ENCODE peak calls at places on chromosome 14, in eight cellular contexts. One of them, this sample, is unnamed.

GRCh38 chr14:52863339-52863700 is 71.9 kb upstream of the GNPNAT1 start:
- DNase-seq in RKO: no peak
- DNase-seq in GM19239: no peak
- DNase-seq in A172: no peak
- DNase-seq in osteocyte: no peak
- DNase-seq in activated gamma-delta T cell: no peak
- DNase-seq in NCI-H69: no peak
- DNase-seq in brain microvascular endothelial cell: no peak
- DNase-seq in this sample: no peak

GRCh38 chr14:103819503-103820307 is 27.7 kb downstream of the PPP1R13B start:
- DNase-seq in NCI-H69: peak
- DNase-seq in osteocyte: no peak
- DNase-seq in A172: no peak
- DNase-seq in RKO: no peak
- DNase-seq in GM19239: peak
- DNase-seq in activated gamma-delta T cell: no peak
- DNase-seq in brain microvascular endothelial cell: no peak
- DNase-seq in this sample: no peak

GRCh38 chr14:104054222-104054905 is 31.1 kb upstream of the ASPG start:
- DNase-seq in GM19239: no peak
- DNase-seq in brain microvascular endothelial cell: no peak
- DNase-seq in A172: no peak
- DNase-seq in osteocyte: peak
- DNase-seq in RKO: no peak
- DNase-seq in NCI-H69: no peak
- DNase-seq in activated gamma-delta T cell: no peak
- DNase-seq in this sample: no peak

GRCh38 chr14:68651075-68651474 is 141.8 kb downstream of the ZFP36L1 start:
- DNase-seq in brain microvascular endothelial cell: no peak
- DNase-seq in GM19239: no peak
- DNase-seq in RKO: no peak
- DNase-seq in activated gamma-delta T cell: no peak
- DNase-seq in NCI-H69: no peak
- DNase-seq in A172: no peak
- DNase-seq in osteocyte: no peak
- DNase-seq in this sample: no peak

GRCh38 chr14:35401853-35402252 is 2.7 kb downstream of the NFKBIA start:
- DNase-seq in GM19239: no peak
- DNase-seq in A172: no peak
- DNase-seq in activated gamma-delta T cell: no peak
- DNase-seq in osteocyte: no peak
- DNase-seq in brain microvascular endothelial cell: no peak
- DNase-seq in RKO: no peak
- DNase-seq in NCI-H69: no peak
- DNase-seq in this sample: no peak

GRCh38 chr14:65753061-65753460 is 340.5 kb downstream of the FUT8 start:
- DNase-seq in GM19239: no peak
- DNase-seq in activated gamma-delta T cell: no peak
- DNase-seq in osteocyte: no peak
- DNase-seq in RKO: no peak
- DNase-seq in NCI-H69: no peak
- DNase-seq in A172: no peak
- DNase-seq in brain microvascular endothelial cell: no peak
- DNase-seq in this sample: no peak

GRCh38 chr14:103894034-103894722 is 34.1 kb upstream of the TDRD9 start:
- DNase-seq in brain microvascular endothelial cell: no peak
- DNase-seq in NCI-H69: no peak
- DNase-seq in osteocyte: no peak
- DNase-seq in A172: no peak
- DNase-seq in GM19239: no peak
- DNase-seq in activated gamma-delta T cell: no peak
- DNase-seq in RKO: no peak
- DNase-seq in this sample: no peak

GRCh38 chr14:59331217-59331616 is 134.0 kb downstream of the GPR135 start:
- DNase-seq in activated gamma-delta T cell: no peak
- DNase-seq in RKO: no peak
- DNase-seq in GM19239: no peak
- DNase-seq in NCI-H69: no peak
- DNase-seq in brain microvascular endothelial cell: no peak
- DNase-seq in A172: no peak
- DNase-seq in osteocyte: no peak
- DNase-seq in this sample: no peak

GRCh38 chr14:91927800-91928199 is 19.7 kb downstream of the FBLN5 start:
- DNase-seq in A172: no peak
- DNase-seq in GM19239: no peak
- DNase-seq in RKO: no peak
- DNase-seq in osteocyte: no peak
- DNase-seq in NCI-H69: no peak
- DNase-seq in activated gamma-delta T cell: no peak
- DNase-seq in brain microvascular endothelial cell: no peak
- DNase-seq in this sample: no peak

GRCh38 chr14:76977793-76978730 is 50.4 kb downstream of the IRF2BPL start:
- DNase-seq in osteocyte: no peak
- DNase-seq in activated gamma-delta T cell: peak
- DNase-seq in RKO: no peak
- DNase-seq in A172: no peak
- DNase-seq in GM19239: no peak
- DNase-seq in brain microvascular endothelial cell: peak
- DNase-seq in NCI-H69: no peak
- DNase-seq in this sample: peak

GRCh38 chr14:54356172-54356571 is 40.6 kb upstream of the CDKN3 start:
- DNase-seq in GM19239: no peak
- DNase-seq in NCI-H69: peak
- DNase-seq in activated gamma-delta T cell: no peak
- DNase-seq in osteocyte: no peak
- DNase-seq in brain microvascular endothelial cell: peak
- DNase-seq in A172: no peak
- DNase-seq in RKO: no peak
- DNase-seq in this sample: no peak

GRCh38 chr14:94066089-94066676 is 14.8 kb downstream of the DDX24 start:
- DNase-seq in osteocyte: no peak
- DNase-seq in A172: peak
- DNase-seq in brain microvascular endothelial cell: no peak
- DNase-seq in NCI-H69: peak
- DNase-seq in activated gamma-delta T cell: no peak
- DNase-seq in GM19239: no peak
- DNase-seq in RKO: no peak
- DNase-seq in this sample: no peak

GRCh38 chr14:99884834-99885648 is 91.8 kb downstream of the EML1 start:
- DNase-seq in GM19239: peak
- DNase-seq in activated gamma-delta T cell: no peak
- DNase-seq in brain microvascular endothelial cell: peak
- DNase-seq in A172: peak
- DNase-seq in osteocyte: no peak
- DNase-seq in RKO: peak
- DNase-seq in NCI-H69: peak
- DNase-seq in this sample: peak

GRCh38 chr14:99754141-99755067 is 38.8 kb upstream of the EML1 start:
- DNase-seq in NCI-H69: no peak
- DNase-seq in activated gamma-delta T cell: no peak
- DNase-seq in brain microvascular endothelial cell: no peak
- DNase-seq in A172: no peak
- DNase-seq in osteocyte: no peak
- DNase-seq in GM19239: no peak
- DNase-seq in RKO: no peak
- DNase-seq in this sample: no peak

GRCh38 chr14:33570717-33571058 is 380.2 kb downstream of the EGLN3 start:
- DNase-seq in A172: no peak
- DNase-seq in NCI-H69: no peak
- DNase-seq in GM19239: no peak
- DNase-seq in osteocyte: no peak
- DNase-seq in RKO: no peak
- DNase-seq in activated gamma-delta T cell: no peak
- DNase-seq in brain microvascular endothelial cell: no peak
- DNase-seq in this sample: no peak

GRCh38 chr14:61090432-61091216 is 109.6 kb downstream of the SLC38A6 start:
- DNase-seq in RKO: no peak
- DNase-seq in A172: no peak
- DNase-seq in GM19239: no peak
- DNase-seq in osteocyte: no peak
- DNase-seq in brain microvascular endothelial cell: no peak
- DNase-seq in NCI-H69: peak
- DNase-seq in activated gamma-delta T cell: no peak
- DNase-seq in this sample: no peak

GRCh38 chr14:76717508-76717907 is 43.8 kb upstream of the VASH1 start:
- DNase-seq in RKO: no peak
- DNase-seq in brain microvascular endothelial cell: no peak
- DNase-seq in GM19239: no peak
- DNase-seq in NCI-H69: no peak
- DNase-seq in osteocyte: peak
- DNase-seq in activated gamma-delta T cell: no peak
- DNase-seq in A172: no peak
- DNase-seq in this sample: no peak

GRCh38 chr14:105087963-105088811 is 23.0 kb upstream of the GPR132 start:
- DNase-seq in A172: peak
- DNase-seq in brain microvascular endothelial cell: peak
- DNase-seq in osteocyte: peak
- DNase-seq in RKO: peak
- DNase-seq in NCI-H69: peak
- DNase-seq in GM19239: no peak
- DNase-seq in activated gamma-delta T cell: no peak
- DNase-seq in this sample: no peak

GRCh38 chr14:74324945-74325361 is 22.2 kb upstream of the ABCD4 start:
- DNase-seq in NCI-H69: peak
- DNase-seq in GM19239: peak
- DNase-seq in brain microvascular endothelial cell: peak
- DNase-seq in RKO: peak
- DNase-seq in A172: peak
- DNase-seq in osteocyte: no peak
- DNase-seq in activated gamma-delta T cell: no peak
- DNase-seq in this sample: no peak

GRCh38 chr14:97120204-97121120 is 323.3 kb downstream of the VRK1 start:
- DNase-seq in RKO: no peak
- DNase-seq in A172: no peak
- DNase-seq in NCI-H69: no peak
- DNase-seq in activated gamma-delta T cell: no peak
- DNase-seq in osteocyte: no peak
- DNase-seq in brain microvascular endothelial cell: no peak
- DNase-seq in GM19239: no peak
- DNase-seq in this sample: no peak

GRCh38 chr14:74243051-74243450 is 3.8 kb downstream of the VSX2 start:
- DNase-seq in osteocyte: no peak
- DNase-seq in activated gamma-delta T cell: no peak
- DNase-seq in NCI-H69: no peak
- DNase-seq in RKO: no peak
- DNase-seq in A172: no peak
- DNase-seq in GM19239: no peak
- DNase-seq in brain microvascular endothelial cell: no peak
- DNase-seq in this sample: no peak

GRCh38 chr14:60094306-60094897 is 2.7 kb downstream of the PCNX4 start:
- DNase-seq in brain microvascular endothelial cell: peak
- DNase-seq in RKO: peak
- DNase-seq in osteocyte: no peak
- DNase-seq in A172: peak
- DNase-seq in NCI-H69: peak
- DNase-seq in activated gamma-delta T cell: no peak
- DNase-seq in GM19239: no peak
- DNase-seq in this sample: no peak

GRCh38 chr14:51828017-51828797 is 32.2 kb upstream of the GNG2 start:
- DNase-seq in GM19239: peak
- DNase-seq in RKO: peak
- DNase-seq in A172: peak
- DNase-seq in activated gamma-delta T cell: peak
- DNase-seq in osteocyte: no peak
- DNase-seq in NCI-H69: peak
- DNase-seq in brain microvascular endothelial cell: peak
- DNase-seq in this sample: peak

GRCh38 chr14:26522985-26523384 is 74.8 kb downstream of the NOVA1 start:
- DNase-seq in osteocyte: no peak
- DNase-seq in RKO: no peak
- DNase-seq in brain microvascular endothelial cell: no peak
- DNase-seq in A172: no peak
- DNase-seq in GM19239: no peak
- DNase-seq in activated gamma-delta T cell: no peak
- DNase-seq in NCI-H69: no peak
- DNase-seq in this sample: no peak

GRCh38 chr14:33464563-33464962 is 486.3 kb downstream of the EGLN3 start:
- DNase-seq in osteocyte: no peak
- DNase-seq in activated gamma-delta T cell: no peak
- DNase-seq in A172: no peak
- DNase-seq in NCI-H69: peak
- DNase-seq in GM19239: no peak
- DNase-seq in RKO: no peak
- DNase-seq in brain microvascular endothelial cell: no peak
- DNase-seq in this sample: no peak

GRCh38 chr14:98070521-98070920 is 1201.5 kb downstream of the BCL11B start:
- DNase-seq in A172: no peak
- DNase-seq in brain microvascular endothelial cell: no peak
- DNase-seq in activated gamma-delta T cell: no peak
- DNase-seq in GM19239: no peak
- DNase-seq in osteocyte: no peak
- DNase-seq in RKO: no peak
- DNase-seq in NCI-H69: peak
- DNase-seq in this sample: no peak

GRCh38 chr14:61025239-61026223 is 44.5 kb downstream of the SLC38A6 start:
- DNase-seq in activated gamma-delta T cell: no peak
- DNase-seq in brain microvascular endothelial cell: peak
- DNase-seq in NCI-H69: peak
- DNase-seq in A172: peak
- DNase-seq in GM19239: peak
- DNase-seq in osteocyte: peak
- DNase-seq in RKO: peak
- DNase-seq in this sample: peak

GRCh38 chr14:45531022-45531421 is 278.0 kb upstream of the MIS18BP1 start:
- DNase-seq in A172: no peak
- DNase-seq in RKO: no peak
- DNase-seq in brain microvascular endothelial cell: no peak
- DNase-seq in osteocyte: no peak
- DNase-seq in activated gamma-delta T cell: no peak
- DNase-seq in NCI-H69: no peak
- DNase-seq in GM19239: no peak
- DNase-seq in this sample: no peak

GRCh38 chr14:99065551-99065950 is 206.4 kb downstream of the BCL11B start:
- DNase-seq in brain microvascular endothelial cell: no peak
- DNase-seq in osteocyte: no peak
- DNase-seq in RKO: no peak
- DNase-seq in A172: no peak
- DNase-seq in NCI-H69: no peak
- DNase-seq in activated gamma-delta T cell: no peak
- DNase-seq in GM19239: no peak
- DNase-seq in this sample: no peak

GRCh38 chr14:54472291-54472690 is 16.5 kb downstream of the GMFB start:
- DNase-seq in NCI-H69: no peak
- DNase-seq in brain microvascular endothelial cell: no peak
- DNase-seq in RKO: no peak
- DNase-seq in activated gamma-delta T cell: no peak
- DNase-seq in A172: no peak
- DNase-seq in GM19239: no peak
- DNase-seq in osteocyte: no peak
- DNase-seq in this sample: no peak

GRCh38 chr14:99603965-99604765 is at the start of gene CCDC85C:
- DNase-seq in NCI-H69: peak
- DNase-seq in activated gamma-delta T cell: peak
- DNase-seq in osteocyte: peak
- DNase-seq in A172: peak
- DNase-seq in brain microvascular endothelial cell: peak
- DNase-seq in GM19239: peak
- DNase-seq in RKO: peak
- DNase-seq in this sample: peak

GRCh38 chr14:52551696-52552062 is 626 bp downstream of the TXNDC16 start:
- DNase-seq in activated gamma-delta T cell: no peak
- DNase-seq in NCI-H69: peak
- DNase-seq in A172: peak
- DNase-seq in brain microvascular endothelial cell: peak
- DNase-seq in GM19239: no peak
- DNase-seq in RKO: peak
- DNase-seq in osteocyte: no peak
- DNase-seq in this sample: no peak

This sample was measured in HL-60.